ENCODE peak calls at places on chromosomes 3 and 15, in eight cellular contexts. Q, Z, H, E, D, V, S and K are unnamed samples.
A peak's percentile ranks its signal among the peaks of the same experiment; 100 is the strongest.

GRCh38 chr3:52721002-52721741 is 15.3 kb downstream of the SPCS1 start:
- DNase-seq in V (peak; percentile 3), Z (no peak), H (no peak), E (peak; percentile 28), Q (no peak), D (no peak), S (no peak), K (no peak)

GRCh38 chr15:36691596-36691995 is 112.2 kb downstream of the CDIN1 start:
- DNase-seq in Q (no peak), Z (no peak), D (no peak), S (no peak), E (no peak), V (no peak), H (no peak), K (no peak)

GRCh38 chr3:8443829-8444791 is 57.5 kb upstream of the LMCD1 start:
- DNase-seq in V (no peak), D (peak; percentile 99), Q (peak; percentile 99), Z (peak; percentile 98), H (peak; percentile 48), S (peak; percentile 65), E (peak; percentile 100), K (peak; percentile 94)

GRCh38 chr15:82315519-82316246 is 33.6 kb downstream of the GOLGA6L10 start:
- DNase-seq in D (no peak), Q (no peak), V (peak; percentile 22), Z (no peak), E (no peak), H (no peak), S (no peak), K (no peak)

GRCh38 chr3:110593749-110594148 is 477.9 kb upstream of the NECTIN3 start:
- DNase-seq in Q (no peak), H (no peak), D (no peak), S (no peak), V (no peak), Z (no peak), E (no peak), K (no peak)

GRCh38 chr3:46716461-46717441 is 918 bp downstream of the PRSS50 start:
- DNase-seq in H (no peak), S (peak; percentile 8), E (no peak), V (no peak), D (no peak), Q (no peak), Z (no peak), K (no peak)

GRCh38 chr3:129485681-129486056 is 42.8 kb upstream of the RHO start:
- DNase-seq in E (peak; percentile 93), S (peak; percentile 92), V (no peak), D (peak; percentile 95), H (no peak), Z (peak; percentile 86), Q (no peak), K (peak; percentile 97)

GRCh38 chr3:122563717-122564025 is 429 bp downstream of the PARP9 start:
- DNase-seq in Z (no peak), S (no peak), D (peak; percentile 15), H (peak; percentile 5), V (no peak), E (peak; percentile 37), Q (no peak), K (no peak)

GRCh38 chr15:82933576-82933975 is 18.9 kb downstream of the HOMER2 start:
- DNase-seq in V (no peak), D (peak; percentile 11), H (no peak), Q (no peak), S (no peak), Z (no peak), E (no peak), K (no peak)

GRCh38 chr3:13927295-13927694 is 47.4 kb upstream of the WNT7A start:
- DNase-seq in Z (no peak), V (no peak), D (no peak), H (no peak), E (no peak), S (no peak), Q (no peak), K (no peak)

GRCh38 chr15:76905855-76906254 is 715 bp upstream of the SCAPER start:
- DNase-seq in E (no peak), Z (no peak), V (no peak), Q (no peak), S (no peak), H (no peak), D (no peak), K (no peak)

GRCh38 chr15:62164500-62165028 is 521 bp downstream of the C2CD4B start:
- DNase-seq in D (peak; percentile 4), Z (no peak), E (no peak), Q (no peak), V (no peak), S (no peak), H (no peak), K (no peak)

GRCh38 chr15:54374184-54374947 is 396.1 kb downstream of the UNC13C start:
- DNase-seq in E (no peak), V (no peak), D (no peak), S (no peak), H (no peak), Q (no peak), Z (no peak), K (no peak)

GRCh38 chr3:187777331-187778046 is 32.2 kb upstream of the BCL6 start:
- DNase-seq in E (peak; percentile 12), H (no peak), S (peak; percentile 39), Q (no peak), Z (no peak), D (peak; percentile 25), V (no peak), K (no peak)

GRCh38 chr3:15327941-15328340 is 4.4 kb downstream of the SH3BP5 start:
- DNase-seq in Q (no peak), V (no peak), Z (no peak), S (no peak), D (peak; percentile 61), E (no peak), H (peak; percentile 67), K (no peak)

GRCh38 chr3:153621988-153622387 is 460.0 kb downstream of the RAP2B start:
- DNase-seq in E (no peak), H (no peak), D (no peak), S (no peak), Q (no peak), Z (no peak), V (no peak), K (no peak)

GRCh38 chr15:89362203-89363101 is 27.8 kb upstream of the POLG start:
- DNase-seq in D (no peak), S (no peak), H (peak; percentile 66), Q (no peak), Z (no peak), V (peak; percentile 60), E (no peak), K (no peak)

GRCh38 chr15:70486451-70487379 is 276.6 kb downstream of the UACA start:
- DNase-seq in S (no peak), D (peak; percentile 97), V (no peak), E (peak; percentile 69), Z (peak; percentile 59), H (no peak), Q (peak; percentile 66), K (no peak)

GRCh38 chr15:66269326-66270090 is 16.0 kb upstream of the MEGF11 start:
- DNase-seq in V (no peak), E (peak; percentile 72), H (no peak), Z (peak; percentile 37), Q (no peak), D (peak; percentile 71), S (no peak), K (no peak)

GRCh38 chr3:5138214-5138981 is 16.3 kb downstream of the ARL8B start:
- DNase-seq in D (peak; percentile 43), S (no peak), Q (no peak), V (no peak), Z (peak; percentile 82), H (no peak), E (peak; percentile 55), K (no peak)

GRCh38 chr3:196670335-196670734 is 30.8 kb downstream of the NRROS start:
- DNase-seq in H (no peak), S (no peak), V (no peak), D (no peak), Q (no peak), E (no peak), Z (no peak), K (no peak)

GRCh38 chr3:184716652-184717607 is 5.1 kb upstream of the MAGEF1 start:
- DNase-seq in Z (peak; percentile 59), Q (no peak), E (peak; percentile 85), V (no peak), H (peak; percentile 43), S (no peak), D (peak; percentile 73), K (peak; percentile 66)

GRCh38 chr3:46858996-46859710 is 4.1 kb downstream of the MYL3 start:
- DNase-seq in D (no peak), E (no peak), V (no peak), S (no peak), H (no peak), Z (no peak), Q (no peak), K (no peak)

GRCh38 chr3:145807990-145808389 is 353.0 kb downstream of the PLOD2 start:
- DNase-seq in V (no peak), H (peak; percentile 3), D (peak; percentile 59), Z (peak; percentile 21), Q (no peak), E (peak; percentile 5), S (no peak), K (no peak)

GRCh38 chr15:41483115-41483514 is 10.6 kb upstream of the ITPKA start:
- DNase-seq in D (no peak), Z (no peak), H (no peak), Q (no peak), V (no peak), S (no peak), E (no peak), K (no peak)

GRCh38 chr3:168061332-168061996 is 34.3 kb downstream of the GOLIM4 start:
- DNase-seq in H (no peak), Z (peak; percentile 48), D (peak; percentile 30), V (no peak), S (no peak), E (no peak), Q (no peak), K (no peak)

GRCh38 chr3:159775372-159775961 is 213.2 kb upstream of the IL12A start:
- DNase-seq in D (peak; percentile 92), S (peak; percentile 35), E (peak; percentile 64), Q (no peak), V (no peak), H (peak; percentile 90), Z (peak; percentile 93), K (peak; percentile 68)